ENCODE peak calls at places on chromosomes 12 and 14, in six cellular contexts. I, X, R, O, C and A are unnamed samples.

GRCh38 chr12:64010069-64010686 is 165.7 kb downstream of the SRGAP1 start:
- DNase-seq in I (no peak), X (no peak), R (peak), O (no peak), C (peak), A (peak)

GRCh38 chr12:91785655-91786489 is 359.8 kb downstream of the BTG1 start:
- DNase-seq in I (no peak), X (no peak), R (no peak), O (no peak), C (no peak), A (no peak)

GRCh38 chr14:102829106-102829505 is 51.9 kb downstream of the TRAF3 start:
- DNase-seq in I (no peak), X (no peak), R (peak), O (no peak), C (no peak), A (no peak)

GRCh38 chr14:97010491-97011160 is 213.4 kb downstream of the VRK1 start:
- DNase-seq in I (no peak), X (no peak), R (no peak), O (no peak), C (no peak), A (no peak)

GRCh38 chr12:45217846-45218245 is 2.0 kb downstream of the ANO6 start:
- DNase-seq in I (no peak), X (no peak), R (peak), O (no peak), C (no peak), A (no peak)

GRCh38 chr12:131084341-131085011 is 130.8 kb downstream of the ADGRD1 start:
- DNase-seq in I (no peak), X (no peak), R (no peak), O (no peak), C (no peak), A (no peak)

GRCh38 chr12:106345739-106346138 is 11.8 kb upstream of the POLR3B start:
- DNase-seq in I (no peak), X (peak), R (peak), O (peak), C (peak), A (peak)

GRCh38 chr12:130649646-130650045 is 66.5 kb downstream of the RIMBP2 start:
- DNase-seq in I (no peak), X (no peak), R (no peak), O (no peak), C (no peak), A (no peak)

GRCh38 chr14:32027255-32027939 is 49.7 kb upstream of the ARHGAP5 start:
- DNase-seq in I (no peak), X (no peak), R (peak), O (no peak), C (peak), A (peak)

GRCh38 chr12:47360771-47361388 is 281.1 kb upstream of the AMIGO2 start:
- DNase-seq in I (no peak), X (peak), R (no peak), O (no peak), C (no peak), A (no peak)

GRCh38 chr12:25348290-25348689 is 97.6 kb upstream of the KRAS start:
- DNase-seq in I (no peak), X (no peak), R (no peak), O (no peak), C (no peak), A (no peak)

GRCh38 chr14:61891251-61891650 is 129.0 kb downstream of the SNAPC1 start:
- DNase-seq in I (no peak), X (no peak), R (peak), O (no peak), C (no peak), A (no peak)

GRCh38 chr12:20309504-20310148 is 58.7 kb upstream of the PDE3A start:
- DNase-seq in I (no peak), X (no peak), R (no peak), O (no peak), C (no peak), A (no peak)

GRCh38 chr14:64764641-64765520 is 60.7 kb downstream of the PLEKHG3 start:
- DNase-seq in I (no peak), X (peak), R (peak), O (peak), C (peak), A (peak)

GRCh38 chr12:9870311-9870866 is 1.2 kb upstream of the CLEC2B start:
- DNase-seq in I (no peak), X (no peak), R (no peak), O (no peak), C (no peak), A (no peak)

GRCh38 chr14:70660967-70661871 is 19.5 kb downstream of the TTC9 start:
- DNase-seq in I (peak), X (no peak), R (no peak), O (no peak), C (no peak), A (no peak)

GRCh38 chr14:29749327-29749726 is 178.3 kb downstream of the PRKD1 start:
- DNase-seq in I (no peak), X (no peak), R (peak), O (no peak), C (no peak), A (peak)

GRCh38 chr14:61368061-61368710 is 46.8 kb downstream of the PRKCH start:
- DNase-seq in I (no peak), X (no peak), R (no peak), O (no peak), C (no peak), A (no peak)

GRCh38 chr12:114799574-114800487 is 115.9 kb upstream of the TBX3 start:
- DNase-seq in I (no peak), X (no peak), R (peak), O (peak), C (peak), A (no peak)

GRCh38 chr14:66038214-66038977 is 447.8 kb upstream of the CCDC196 start:
- DNase-seq in I (no peak), X (no peak), R (peak), O (no peak), C (peak), A (peak)

GRCh38 chr14:22844221-22845102 is 8.1 kb downstream of the MMP14 start:
- DNase-seq in I (no peak), X (no peak), R (no peak), O (no peak), C (no peak), A (no peak)

GRCh38 chr12:66803972-66804371 is 125.1 kb upstream of the GRIP1 start:
- DNase-seq in I (no peak), X (no peak), R (no peak), O (no peak), C (no peak), A (no peak)

GRCh38 chr12:107325075-107325474 is 231.7 kb upstream of the CRY1 start:
- DNase-seq in I (no peak), X (no peak), R (no peak), O (no peak), C (no peak), A (no peak)

GRCh38 chr14:103657466-103657865 is 28.5 kb downstream of the KLC1 start:
- DNase-seq in I (no peak), X (no peak), R (peak), O (no peak), C (no peak), A (no peak)

GRCh38 chr14:84403585-84403984 is 1126.4 kb upstream of the FLRT2 start:
- DNase-seq in I (no peak), X (no peak), R (no peak), O (no peak), C (no peak), A (no peak)

GRCh38 chr14:29528889-29529288 is 398.8 kb downstream of the PRKD1 start:
- DNase-seq in I (no peak), X (no peak), R (no peak), O (no peak), C (no peak), A (no peak)

GRCh38 chr12:56271031-56271430 is 4.3 kb downstream of the COQ10A start:
- DNase-seq in I (no peak), X (peak), R (peak), O (no peak), C (no peak), A (peak)

GRCh38 chr12:106101798-106102197 is 37.0 kb downstream of the NUAK1 start:
- DNase-seq in I (no peak), X (no peak), R (no peak), O (no peak), C (no peak), A (no peak)

GRCh38 chr14:77151918-77152588 is 10.5 kb upstream of the ZDHHC22 start:
- DNase-seq in I (no peak), X (peak), R (peak), O (peak), C (no peak), A (peak)

GRCh38 chr12:1122803-1123202 is 131.8 kb downstream of the ERC1 start:
- DNase-seq in I (no peak), X (no peak), R (no peak), O (no peak), C (no peak), A (no peak)

GRCh38 chr12:18824287-18824686 is 86.4 kb downstream of the CAPZA3 start:
- DNase-seq in I (no peak), X (peak), R (no peak), O (no peak), C (no peak), A (no peak)

GRCh38 chr12:70332236-70332635 is 33.9 kb upstream of the KCNMB4 start:
- DNase-seq in I (no peak), X (no peak), R (no peak), O (no peak), C (no peak), A (no peak)

DNA sequence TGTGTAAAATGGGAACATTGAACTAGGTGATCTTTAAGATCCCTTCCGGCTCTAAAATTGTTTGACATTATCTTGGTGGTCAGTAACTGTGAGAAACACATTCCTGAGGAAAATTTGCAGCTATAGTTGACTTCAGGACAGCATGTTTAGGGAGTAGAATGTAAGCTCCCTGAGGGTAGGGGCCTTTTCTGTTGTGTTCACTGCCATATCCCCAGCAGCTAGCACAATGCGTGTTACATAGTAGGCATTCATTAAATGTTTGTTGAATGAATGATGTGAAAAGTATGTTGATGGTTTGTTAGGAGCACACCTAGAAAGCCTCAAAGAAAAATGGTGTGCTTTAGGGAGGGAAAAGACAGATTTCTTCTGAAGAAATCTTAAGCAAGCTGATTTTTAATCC is 38.5 kb upstream of the KCNMB4 start:
- DNase-seq in I (no peak), X (no peak), R (no peak), O (no peak), C (no peak), A (no peak)
- TF ChIP-seq CEBPB in I (no peak), X (no peak), R (no peak), O (no peak), C (no peak), A (no peak)

GRCh38 chr12:122860052-122860853 is 25.0 kb downstream of the HIP1R start:
- DNase-seq in I (no peak), X (peak), R (peak), O (peak), C (peak), A (peak)
- TF ChIP-seq CEBPB in I (no peak), X (no peak), R (no peak), O (no peak), C (no peak), A (no peak)

GRCh38 chr14:39396448-39396847 is 35.8 kb downstream of the FBXO33 start:
- DNase-seq in I (no peak), X (no peak), R (peak), O (no peak), C (no peak), A (no peak)
- TF ChIP-seq CEBPB in I (no peak), X (no peak), R (no peak), O (no peak), C (no peak), A (no peak)

GRCh38 chr12:132114667-132115066 is 29.5 kb downstream of the DDX51 start:
- DNase-seq in I (no peak), X (no peak), R (no peak), O (no peak), C (no peak), A (no peak)
- TF ChIP-seq CEBPB in I (no peak), X (no peak), R (no peak), O (no peak), C (no peak), A (no peak)